ENCODE peak calls at places on chromosome 10, in nine cellular contexts. One of them, this sample, is unnamed.

GRCh38 chr10:86343761-86344160 is 22.8 kb downstream of the GRID1 start:
- DNase-seq in transverse colon: no peak
- DNase-seq in vagina: no peak
- DNase-seq in H1: no peak
- DNase-seq in spleen: peak
- DNase-seq in stomach: no peak
- DNase-seq in GM23338: no peak
- DNase-seq in breast epithelium: no peak
- DNase-seq in HL-60: no peak
- DNase-seq in this sample: no peak

GRCh38 chr10:23375366-23375765 is 30.8 kb upstream of the C10orf67 start:
- DNase-seq in spleen: no peak
- DNase-seq in H1: no peak
- DNase-seq in breast epithelium: no peak
- DNase-seq in stomach: no peak
- DNase-seq in vagina: no peak
- DNase-seq in transverse colon: no peak
- DNase-seq in HL-60: no peak
- DNase-seq in GM23338: no peak
- DNase-seq in this sample: no peak

GRCh38 chr10:112217413-112218390 is 34.1 kb upstream of the GPAM start:
- DNase-seq in stomach: no peak
- DNase-seq in GM23338: no peak
- DNase-seq in HL-60: no peak
- DNase-seq in breast epithelium: no peak
- DNase-seq in spleen: no peak
- DNase-seq in H1: no peak
- DNase-seq in vagina: peak
- DNase-seq in transverse colon: no peak
- DNase-seq in this sample: no peak

GRCh38 chr10:101071266-101071884 is 9.6 kb downstream of the KAZALD1 start:
- DNase-seq in breast epithelium: no peak
- DNase-seq in transverse colon: peak
- DNase-seq in stomach: no peak
- DNase-seq in H1: no peak
- DNase-seq in HL-60: peak
- DNase-seq in spleen: no peak
- DNase-seq in GM23338: no peak
- DNase-seq in vagina: no peak
- DNase-seq in this sample: no peak

GRCh38 chr10:11576092-11576809 is 35.2 kb downstream of the USP6NL start:
- DNase-seq in stomach: no peak
- DNase-seq in breast epithelium: no peak
- DNase-seq in transverse colon: no peak
- DNase-seq in vagina: no peak
- DNase-seq in GM23338: no peak
- DNase-seq in HL-60: no peak
- DNase-seq in spleen: no peak
- DNase-seq in H1: no peak
- DNase-seq in this sample: no peak

GRCh38 chr10:86819567-86819966 is 63.1 kb downstream of the BMPR1A start:
- DNase-seq in spleen: no peak
- DNase-seq in H1: no peak
- DNase-seq in breast epithelium: no peak
- DNase-seq in vagina: no peak
- DNase-seq in GM23338: no peak
- DNase-seq in stomach: no peak
- DNase-seq in transverse colon: no peak
- DNase-seq in HL-60: no peak
- DNase-seq in this sample: no peak

GRCh38 chr10:76936182-76936581 is 701.4 kb downstream of the KCNMA1 start:
- DNase-seq in spleen: no peak
- DNase-seq in vagina: no peak
- DNase-seq in GM23338: no peak
- DNase-seq in stomach: no peak
- DNase-seq in breast epithelium: no peak
- DNase-seq in H1: no peak
- DNase-seq in HL-60: no peak
- DNase-seq in transverse colon: no peak
- DNase-seq in this sample: no peak

GRCh38 chr10:1530871-1531517 is 206.3 kb downstream of the ADARB2 start:
- DNase-seq in H1: no peak
- DNase-seq in HL-60: no peak
- DNase-seq in vagina: no peak
- DNase-seq in GM23338: no peak
- DNase-seq in transverse colon: no peak
- DNase-seq in breast epithelium: no peak
- DNase-seq in spleen: no peak
- DNase-seq in stomach: no peak
- DNase-seq in this sample: no peak

GRCh38 chr10:93245772-93246171 is 172.1 kb downstream of the CYP26A1 start:
- DNase-seq in HL-60: no peak
- DNase-seq in stomach: no peak
- DNase-seq in spleen: no peak
- DNase-seq in transverse colon: no peak
- DNase-seq in GM23338: no peak
- DNase-seq in H1: no peak
- DNase-seq in vagina: no peak
- DNase-seq in breast epithelium: peak
- DNase-seq in this sample: peak

GRCh38 chr10:7417103-7417623 is 6.3 kb upstream of the SFMBT2 start:
- DNase-seq in HL-60: no peak
- DNase-seq in GM23338: peak
- DNase-seq in transverse colon: no peak
- DNase-seq in H1: no peak
- DNase-seq in stomach: no peak
- DNase-seq in vagina: no peak
- DNase-seq in breast epithelium: no peak
- DNase-seq in spleen: no peak
- DNase-seq in this sample: no peak

GRCh38 chr10:106571216-106571954 is 593.1 kb downstream of the SORCS1 start:
- DNase-seq in H1: no peak
- DNase-seq in stomach: no peak
- DNase-seq in transverse colon: no peak
- DNase-seq in vagina: no peak
- DNase-seq in GM23338: peak
- DNase-seq in spleen: no peak
- DNase-seq in HL-60: no peak
- DNase-seq in breast epithelium: no peak
- DNase-seq in this sample: no peak

GRCh38 chr10:32105782-32106382 is 49.7 kb upstream of the KIF5B start:
- DNase-seq in spleen: no peak
- DNase-seq in GM23338: no peak
- DNase-seq in transverse colon: no peak
- DNase-seq in stomach: no peak
- DNase-seq in breast epithelium: no peak
- DNase-seq in vagina: no peak
- DNase-seq in H1: no peak
- DNase-seq in HL-60: no peak
- DNase-seq in this sample: peak

GRCh38 chr10:114897593-114897992 is 40.4 kb upstream of the TRUB1 start:
- DNase-seq in spleen: no peak
- DNase-seq in breast epithelium: no peak
- DNase-seq in vagina: no peak
- DNase-seq in HL-60: no peak
- DNase-seq in H1: no peak
- DNase-seq in stomach: no peak
- DNase-seq in GM23338: no peak
- DNase-seq in transverse colon: no peak
- DNase-seq in this sample: no peak

GRCh38 chr10:19985745-19986144 is 169.5 kb downstream of the PLXDC2 start:
- DNase-seq in stomach: no peak
- DNase-seq in HL-60: no peak
- DNase-seq in H1: no peak
- DNase-seq in transverse colon: no peak
- DNase-seq in spleen: no peak
- DNase-seq in vagina: no peak
- DNase-seq in GM23338: no peak
- DNase-seq in breast epithelium: no peak
- DNase-seq in this sample: no peak

DNA sequence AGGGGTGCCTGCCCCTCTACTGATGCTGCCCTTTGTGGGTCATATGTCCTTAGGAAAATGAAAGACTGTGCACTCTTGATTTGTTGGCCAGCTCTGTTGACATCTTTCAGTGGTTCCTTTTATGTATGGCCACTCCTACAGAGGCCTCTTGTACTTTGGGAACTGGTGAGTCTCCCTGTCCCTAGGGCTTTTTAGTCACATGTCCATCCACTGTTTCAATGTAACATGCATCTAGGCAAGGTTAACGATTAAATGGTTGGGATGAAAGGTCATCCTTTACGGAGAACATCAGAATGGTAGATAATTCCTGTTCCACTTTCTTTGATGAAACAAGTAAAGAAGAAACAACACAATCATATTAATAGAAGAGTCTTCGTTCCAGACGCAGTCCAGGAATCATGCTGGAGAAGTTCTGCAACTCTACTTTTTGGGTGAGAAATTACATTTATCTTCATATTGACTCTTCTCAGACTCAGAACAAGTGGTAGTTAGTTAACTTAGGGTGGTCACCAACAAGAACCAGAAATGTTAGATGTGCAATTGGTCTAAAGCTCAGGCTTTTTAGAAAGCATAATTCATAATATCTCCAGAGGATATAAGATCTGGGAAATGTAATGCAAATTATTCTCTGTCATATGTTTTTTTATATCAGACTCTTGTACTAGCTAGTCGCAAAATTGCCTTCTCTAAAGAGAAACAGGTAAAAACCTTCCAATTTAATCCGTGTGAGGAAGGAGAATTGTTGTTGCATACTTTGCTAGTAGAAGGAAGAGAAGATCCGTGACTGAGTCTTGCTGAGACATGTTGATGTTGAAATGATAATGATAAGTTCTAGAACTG is at the start of gene ABCC2:
- DNase-seq in spleen: no peak
- DNase-seq in GM23338: no peak
- DNase-seq in HL-60: no peak
- DNase-seq in transverse colon: no peak
- DNase-seq in H1: no peak
- DNase-seq in breast epithelium: no peak
- DNase-seq in stomach: no peak
- DNase-seq in vagina: no peak
- DNase-seq in this sample: no peak
- TF ChIP-seq POLR2AphosphoS5 in spleen: no peak
- TF ChIP-seq POLR2AphosphoS5 in GM23338: no peak
- TF ChIP-seq POLR2AphosphoS5 in HL-60: no peak
- TF ChIP-seq POLR2AphosphoS5 in transverse colon: no peak
- TF ChIP-seq POLR2AphosphoS5 in H1: no peak
- TF ChIP-seq POLR2AphosphoS5 in breast epithelium: no peak
- TF ChIP-seq POLR2AphosphoS5 in stomach: no peak
- TF ChIP-seq POLR2AphosphoS5 in vagina: no peak
- TF ChIP-seq POLR2AphosphoS5 in this sample: no peak

DNA sequence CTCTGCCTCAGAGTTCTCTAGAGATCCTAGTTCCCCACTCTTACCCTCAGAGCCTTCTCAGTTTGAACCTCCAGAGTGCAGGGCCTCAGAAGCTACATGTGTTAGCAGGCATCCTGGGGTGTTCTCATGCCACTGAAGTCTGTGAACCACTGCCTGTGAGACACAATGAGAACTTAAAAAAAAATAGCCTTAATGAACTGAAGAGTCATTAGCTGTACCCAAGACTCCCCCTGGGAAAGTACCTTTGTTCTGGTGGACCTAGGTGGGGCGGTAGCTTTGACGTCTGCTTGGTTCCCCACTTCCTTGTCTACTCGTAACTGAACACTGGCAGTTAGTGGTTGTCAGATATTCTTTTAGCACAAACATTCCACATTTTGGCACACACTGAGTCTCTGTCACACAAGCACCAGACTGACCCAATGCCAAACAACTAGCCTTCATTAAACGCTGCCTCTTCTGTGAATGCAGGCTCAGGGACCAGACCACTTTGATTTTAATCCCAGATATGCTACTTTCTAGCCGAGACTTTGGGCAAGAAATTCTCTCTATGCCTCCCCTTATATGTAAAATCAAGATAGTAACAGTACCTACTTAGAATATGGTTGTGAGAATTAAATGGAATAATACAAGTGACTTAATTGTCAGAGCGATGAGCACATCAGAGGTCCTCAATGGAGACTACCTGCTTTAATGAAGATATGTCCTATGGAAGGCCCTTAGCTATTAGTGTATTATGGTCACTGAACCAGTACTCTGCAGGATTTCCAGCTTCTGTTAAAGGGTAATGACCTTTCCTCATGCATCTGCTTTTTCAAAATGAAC is 75.3 kb upstream of the CC2D2B start:
- DNase-seq in breast epithelium: no peak
- DNase-seq in spleen: peak
- DNase-seq in HL-60: no peak
- DNase-seq in transverse colon: peak
- DNase-seq in H1: no peak
- DNase-seq in GM23338: no peak
- DNase-seq in stomach: no peak
- DNase-seq in vagina: no peak
- DNase-seq in this sample: no peak
- H3K27ac ChIP-seq in breast epithelium: peak
- H3K27ac ChIP-seq in spleen: peak
- H3K27ac ChIP-seq in HL-60: no peak
- H3K27ac ChIP-seq in transverse colon: peak
- H3K27ac ChIP-seq in H1: no peak
- H3K27ac ChIP-seq in GM23338: no peak
- H3K27ac ChIP-seq in stomach: peak
- H3K27ac ChIP-seq in vagina: peak
- H3K27ac ChIP-seq in this sample: no peak

GRCh38 chr10:72275351-72276012 is 1.8 kb downstream of the DDIT4 start:
- DNase-seq in GM23338: peak
- DNase-seq in H1: no peak
- DNase-seq in stomach: no peak
- DNase-seq in spleen: no peak
- DNase-seq in HL-60: no peak
- DNase-seq in breast epithelium: no peak
- DNase-seq in transverse colon: peak
- DNase-seq in vagina: no peak
- DNase-seq in this sample: no peak
- TF ChIP-seq POLR2AphosphoS5 in GM23338: no peak
- TF ChIP-seq POLR2AphosphoS5 in H1: no peak
- TF ChIP-seq POLR2AphosphoS5 in stomach: no peak
- TF ChIP-seq POLR2AphosphoS5 in spleen: no peak
- TF ChIP-seq POLR2AphosphoS5 in HL-60: no peak
- TF ChIP-seq POLR2AphosphoS5 in breast epithelium: peak
- TF ChIP-seq POLR2AphosphoS5 in transverse colon: no peak
- TF ChIP-seq POLR2AphosphoS5 in vagina: no peak
- TF ChIP-seq POLR2AphosphoS5 in this sample: peak

DNA sequence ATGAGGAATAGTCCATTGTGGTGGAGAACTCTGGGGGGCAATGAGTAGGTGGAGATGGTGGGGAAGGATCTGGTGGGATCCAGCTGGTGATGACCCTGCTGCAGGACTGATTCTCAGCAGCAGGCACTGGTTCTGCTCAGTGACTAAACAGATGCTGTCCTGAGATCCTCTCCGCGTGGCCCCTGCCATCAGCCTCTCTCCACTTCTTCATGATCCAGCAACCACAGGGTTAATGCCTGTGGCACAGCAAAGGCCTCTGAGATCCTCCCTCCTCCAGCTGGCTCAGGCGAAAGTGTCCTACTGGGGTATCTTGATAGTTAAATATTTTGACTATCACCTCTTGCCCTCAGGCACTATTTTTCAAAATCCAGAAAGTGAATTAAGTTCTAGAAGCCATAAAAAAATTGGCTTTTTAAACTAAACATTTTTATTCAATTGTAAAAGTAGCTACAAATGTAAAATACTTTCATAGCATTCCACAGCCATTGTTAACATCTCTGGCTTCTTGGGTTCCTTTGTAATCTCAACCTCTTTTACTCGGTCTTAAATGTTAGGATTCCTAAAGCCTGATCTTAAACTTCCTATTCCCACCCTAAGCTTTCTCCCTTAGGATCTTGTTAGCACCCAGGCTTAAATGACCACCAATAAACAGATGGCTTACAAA is 13.1 kb downstream of the PLAU start:
- DNase-seq in vagina: no peak
- DNase-seq in HL-60: no peak
- DNase-seq in stomach: no peak
- DNase-seq in H1: no peak
- DNase-seq in transverse colon: no peak
- DNase-seq in spleen: no peak
- DNase-seq in breast epithelium: no peak
- DNase-seq in GM23338: peak
- DNase-seq in this sample: no peak
- H3K27ac ChIP-seq in vagina: no peak
- H3K27ac ChIP-seq in HL-60: no peak
- H3K27ac ChIP-seq in stomach: no peak
- H3K27ac ChIP-seq in H1: no peak
- H3K27ac ChIP-seq in transverse colon: no peak
- H3K27ac ChIP-seq in spleen: no peak
- H3K27ac ChIP-seq in breast epithelium: no peak
- H3K27ac ChIP-seq in GM23338: peak
- H3K27ac ChIP-seq in this sample: no peak

This sample was measured in prostate gland.